ENCODE peak calls at places on chromosomes 11 and 22, in ten cellular contexts. Q is body of pancreas, V is astrocyte of the cerebellum, A is epithelial cell of esophagus, Y is uterus, S is fibroblast of lung, O is prostate gland, N is PC-9, I is brain microvascular endothelial cell, B is heart right ventricle. K is an unnamed sample.

GRCh38 chr22:49710746-49711145 is 116.9 kb downstream of the BRD1 start:
- DNase-seq in I (no peak), B (no peak), N (no peak), Q (no peak), V (no peak), Y (no peak), O (no peak), A (no peak), S (no peak), K (no peak)

GRCh38 chr11:107857550-107858216 is 904 bp downstream of the SLC35F2 start:
- DNase-seq in Y (no peak), V (no peak), B (no peak), Q (no peak), O (no peak), A (peak; percentile 28), I (peak; percentile 7), S (peak; percentile 29), N (no peak), K (no peak)

GRCh38 chr11:126310992-126311310 is 7.1 kb downstream of the DCPS start:
- DNase-seq in Y (no peak), A (no peak), S (peak; percentile 9), I (no peak), O (no peak), N (no peak), B (no peak), V (no peak), Q (no peak), K (no peak)

GRCh38 chr11:93131709-93132108 is 66.1 kb downstream of the SLC36A4 start:
- DNase-seq in Q (no peak), B (no peak), I (no peak), A (no peak), V (no peak), Y (no peak), O (no peak), N (no peak), S (no peak), K (no peak)

GRCh38 chr22:38758276-38758945 is 2.6 kb upstream of the SUN2 start:
- DNase-seq in Y (no peak), I (no peak), V (no peak), S (no peak), N (no peak), Q (no peak), A (no peak), B (no peak), O (no peak), K (no peak)

GRCh38 chr11:109772846-109773400 is 320.3 kb upstream of the ZC3H12C start:
- DNase-seq in A (no peak), N (no peak), Q (peak; percentile 29), I (no peak), Y (no peak), V (no peak), O (no peak), S (no peak), B (no peak), K (no peak)

GRCh38 chr22:40346178-40347064 is at the start of gene ADSL:
- DNase-seq in Q (peak; percentile 90), S (peak; percentile 84), Y (peak; percentile 89), N (peak; percentile 84), V (peak; percentile 61), I (peak; percentile 74), A (peak; percentile 88), O (peak; percentile 87), B (peak; percentile 90), K (no peak)

GRCh38 chr11:57514538-57515331 is 767 bp downstream of the SLC43A1 start:
- DNase-seq in B (peak; percentile 63), N (peak; percentile 17), I (peak; percentile 16), S (peak; percentile 29), A (no peak), O (peak; percentile 48), Y (peak; percentile 60), V (no peak), Q (peak; percentile 88), K (no peak)

GRCh38 chr22:34587357-34588356 is 478.3 kb upstream of the ISX start:
- DNase-seq in S (no peak), O (peak; percentile 59), I (no peak), B (no peak), Y (no peak), V (no peak), Q (peak; percentile 45), N (peak; percentile 14), A (no peak), K (no peak)

GRCh38 chr22:29102300-29102699 is 29.5 kb downstream of the KREMEN1 start:
- DNase-seq in B (no peak), I (no peak), A (no peak), V (no peak), O (no peak), N (no peak), Q (no peak), Y (no peak), S (no peak), K (no peak)

GRCh38 chr11:109015283-109015682 is 350.4 kb downstream of the DDX10 start:
- DNase-seq in I (peak; percentile 70), A (peak; percentile 80), S (peak; percentile 81), B (no peak), N (no peak), Y (no peak), V (peak; percentile 42), O (no peak), Q (no peak), K (no peak)

GRCh38 chr11:120547871-120548681 is 36.5 kb downstream of the GRIK4 start:
- DNase-seq in S (peak; percentile 97), N (peak; percentile 92), A (peak; percentile 72), B (peak; percentile 89), I (peak; percentile 92), O (peak; percentile 62), V (peak; percentile 74), Y (peak; percentile 76), Q (peak; percentile 98), K (peak; percentile 82)

GRCh38 chr11:113540416-113541330 is 65.5 kb upstream of the DRD2 start:
- DNase-seq in A (no peak), Q (no peak), S (no peak), V (no peak), I (no peak), B (no peak), O (no peak), Y (no peak), N (no peak), K (no peak)

GRCh38 chr11:313787-314547 is at the start of gene IFITM1:
- DNase-seq in B (peak; percentile 65), Q (no peak), V (peak; percentile 75), N (no peak), O (peak; percentile 55), I (no peak), Y (no peak), A (peak; percentile 68), S (peak; percentile 68), K (peak; percentile 76)

GRCh38 chr11:17547932-17548331 is 873 bp downstream of the OTOG start:
- DNase-seq in Q (no peak), B (no peak), S (no peak), N (no peak), V (no peak), O (no peak), A (no peak), Y (no peak), I (no peak), K (no peak)
- TF ChIP-seq CTCF in Q (no peak), B (no peak), S (no peak), N (no peak), V (no peak), O (no peak), A (no peak), Y (no peak), I (peak; percentile 23), K (no peak)

DNA sequence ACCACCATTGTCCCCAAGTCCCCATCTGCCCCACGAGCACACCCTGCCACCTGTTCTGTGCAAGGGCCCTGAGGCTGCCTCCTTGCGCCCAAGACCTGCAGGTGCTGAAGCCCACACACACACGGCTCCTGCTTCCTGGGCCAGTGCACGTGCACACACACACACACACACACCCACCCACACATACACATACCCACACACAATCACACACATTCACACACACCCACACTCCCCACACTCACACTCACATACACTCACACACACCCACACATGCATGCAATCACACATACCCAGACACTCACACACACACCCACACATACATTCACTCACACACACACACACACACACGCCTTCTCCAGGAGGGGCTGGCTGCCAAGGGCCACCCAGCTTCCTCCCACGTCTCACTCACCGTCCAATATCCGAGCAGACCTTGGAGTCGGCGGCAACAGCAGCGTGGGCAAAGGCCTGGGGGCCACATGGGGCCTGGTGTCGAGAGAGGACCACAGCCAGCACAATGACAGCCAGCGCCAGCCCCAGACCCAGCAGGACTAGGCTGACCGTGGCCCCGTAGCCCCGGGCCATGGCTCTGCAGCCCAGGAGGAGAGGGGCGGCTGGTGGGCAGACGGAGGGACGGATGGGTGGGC is 616 bp downstream of the GGT5 start:
- DNase-seq in O (no peak), N (no peak), V (no peak), B (no peak), Y (peak; percentile 65), Q (no peak), S (peak; percentile 61), A (no peak), I (peak; percentile 75), K (no peak)
- H3K4me3 ChIP-seq in O (no peak overlapping the region), N (no peak overlapping the region), V (peak overlapping the region; percentile 21), B (peak overlapping the region; percentile 43), Y (peak overlapping the region; percentile 31), Q (no peak overlapping the region), S (no peak overlapping the region), A (no peak overlapping the region), I (peak overlapping the region; percentile 61), K (no peak overlapping the region)

DNA sequence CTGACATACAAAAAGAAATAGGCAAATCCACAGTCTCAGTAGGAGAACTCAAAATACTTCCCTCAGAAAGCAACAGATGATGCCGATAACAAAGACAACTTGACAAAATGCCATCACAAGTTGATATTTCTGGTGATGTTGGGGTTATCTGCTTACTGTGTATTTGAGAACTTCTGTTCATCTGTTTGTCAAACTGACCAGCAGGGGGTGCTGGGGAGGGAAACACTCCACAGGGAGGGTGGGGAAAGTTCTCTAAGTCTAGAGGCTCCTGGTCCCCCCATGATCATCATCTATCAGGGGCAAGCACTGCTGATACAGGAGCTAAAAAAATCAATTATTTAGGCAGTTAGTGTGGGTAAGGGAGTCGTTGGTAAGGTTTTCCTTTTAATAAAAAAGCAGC is 19.2 kb downstream of the GLYATL1 start:
- DNase-seq in Y (no peak), N (no peak), I (no peak), S (no peak), B (peak; percentile 14), A (peak; percentile 15), V (no peak), O (no peak), Q (peak; percentile 69), K (no peak)
- TF ChIP-seq CTCF in Y (no peak), N (peak; percentile 53), I (peak; percentile 38), S (peak; percentile 11), B (peak; percentile 29), A (peak; percentile 22), V (no peak), O (peak; percentile 16), Q (peak; percentile 45), K (peak; percentile 44)

DNA sequence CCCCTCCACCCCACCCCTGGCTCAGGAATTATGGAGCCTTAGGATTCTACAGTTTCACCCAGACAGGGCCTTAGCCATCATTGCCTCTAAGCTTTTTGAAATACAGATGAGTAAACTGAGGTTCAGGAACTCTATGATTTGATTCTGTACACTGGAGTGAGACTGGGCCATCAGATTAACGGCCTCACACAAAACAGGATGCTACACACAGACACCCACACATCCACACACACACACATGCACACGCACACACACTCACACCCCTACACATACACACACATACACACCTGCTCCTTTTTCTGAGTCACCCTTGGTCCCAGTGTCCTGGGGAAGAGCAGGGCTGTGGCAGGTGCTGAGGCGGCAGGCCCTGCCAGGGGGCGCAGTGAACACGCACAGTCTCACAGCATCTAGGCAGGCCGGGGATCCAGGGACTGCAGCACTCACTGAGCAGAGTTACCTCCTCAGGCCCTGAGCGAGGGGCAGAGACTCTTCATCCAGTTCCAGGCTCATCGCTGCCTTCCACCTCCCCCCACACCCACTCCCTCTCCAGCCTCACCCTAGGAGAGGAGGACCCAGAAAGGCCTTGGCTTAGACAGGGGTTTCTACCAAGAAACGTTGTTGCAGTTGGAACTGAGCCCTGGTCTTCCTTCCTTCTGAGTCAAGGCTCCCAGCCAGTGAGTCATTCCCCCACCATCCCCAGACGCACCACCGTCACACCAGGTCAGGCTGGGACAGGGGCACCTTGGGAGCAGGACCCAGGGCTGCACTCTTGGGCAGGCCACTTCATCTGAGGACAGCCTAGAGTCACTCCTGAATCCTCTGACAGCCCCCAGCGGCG is 89.8 kb upstream of the PARVA start:
- DNase-seq in A (peak; percentile 93), B (peak; percentile 61), I (peak; percentile 98), S (peak; percentile 99), V (peak; percentile 96), N (peak; percentile 66), Y (peak; percentile 73), O (peak; percentile 8), Q (no peak), K (peak; percentile 91)
- H3K4me3 ChIP-seq in A (no peak overlapping the region), B (no peak overlapping the region), I (peak overlapping the region; percentile 58), S (peak overlapping the region; percentile 19), V (peak overlapping the region; percentile 25), N (peak overlapping the region; percentile 11), Y (no peak overlapping the region), O (no peak overlapping the region), Q (no peak overlapping the region), K (peak overlapping the region; percentile 42)